ENCODE peak calls at places on chromosomes 12 and 14, in five cellular contexts. C, G, Q, M and I are unnamed samples.

GRCh38 chr12:46722737-46723136 is 103.1 kb downstream of the SLC38A4 start:
- DNase-seq in C (no peak), M (no peak), G (no peak), Q (no peak), I (no peak)

GRCh38 chr12:50246159-50246865 is 37.0 kb downstream of the LIMA1 start:
- DNase-seq in C (no peak), G (no peak), Q (no peak), M (no peak), I (no peak)

GRCh38 chr12:90954921-90955320 is at the start of gene CCER1:
- DNase-seq in M (no peak), Q (no peak), G (no peak), C (no peak), I (no peak)

GRCh38 chr14:61511558-61511924 is 183.8 kb upstream of the HIF1A start:
- DNase-seq in C (peak; percentile 13), M (no peak), Q (no peak), G (no peak), I (no peak)

GRCh38 chr12:47837190-47838171 is 17.8 kb upstream of the HDAC7 start:
- DNase-seq in G (peak; percentile 78), M (peak; percentile 70), Q (peak; percentile 44), C (peak; percentile 84), I (peak; percentile 60)

GRCh38 chr12:100672075-100672592 is 98.7 kb downstream of the GAS2L3 start:
- DNase-seq in G (peak; percentile 15), Q (peak; percentile 3), C (peak; percentile 23), M (peak; percentile 45), I (no peak)

GRCh38 chr14:74616507-74616906 is 4.5 kb upstream of the LTBP2 start:
- DNase-seq in Q (peak; percentile 14), G (no peak), C (no peak), M (no peak), I (no peak)

GRCh38 chr12:63440063-63440462 is 228.2 kb downstream of the DPY19L2 start:
- DNase-seq in M (no peak), C (no peak), G (no peak), Q (no peak), I (no peak)

GRCh38 chr12:63792333-63792732 is 12.6 kb downstream of the RXYLT1 start:
- DNase-seq in G (no peak), Q (no peak), C (no peak), M (no peak), I (no peak)

GRCh38 chr12:14948672-14949071 is 10.3 kb upstream of the ERP27 start:
- DNase-seq in G (peak; percentile 34), Q (peak; percentile 89), M (peak; percentile 26), C (peak; percentile 82), I (no peak)

GRCh38 chr12:131808744-131809371 is 19.3 kb upstream of the MMP17 start:
- DNase-seq in C (peak; percentile 68), G (peak; percentile 34), Q (no peak), M (no peak), I (no peak)

GRCh38 chr14:69101331-69101826 is 51.5 kb downstream of the DCAF5 start:
- DNase-seq in G (no peak), Q (peak; percentile 55), M (no peak), C (no peak), I (no peak)

DNA sequence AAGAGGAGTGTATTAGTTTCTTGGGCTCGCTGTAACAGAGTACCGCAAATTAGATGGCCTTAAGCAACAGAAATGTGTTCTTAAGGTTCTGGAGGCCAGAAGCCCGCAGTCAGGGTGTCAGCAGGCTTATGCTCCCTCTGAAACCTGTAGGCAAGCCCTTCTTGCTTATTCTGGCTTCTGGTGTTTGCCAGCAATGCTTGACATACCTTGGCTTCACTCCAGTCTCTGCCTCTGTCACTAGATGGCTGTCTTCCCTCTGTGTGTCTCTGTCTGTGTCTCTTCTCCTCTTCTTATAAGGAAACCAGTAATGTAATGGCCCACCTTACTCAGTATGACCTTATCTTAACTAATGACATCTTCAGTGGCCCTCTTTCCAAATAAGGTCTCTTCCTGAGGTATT is 85.1 kb downstream of the DERA start:
- DNase-seq in C (no peak), G (peak; percentile 38), M (no peak), Q (no peak), I (no peak)
- TF ChIP-seq CTCF in C (no peak), G (no peak), M (no peak), Q (no peak), I (no peak)

DNA sequence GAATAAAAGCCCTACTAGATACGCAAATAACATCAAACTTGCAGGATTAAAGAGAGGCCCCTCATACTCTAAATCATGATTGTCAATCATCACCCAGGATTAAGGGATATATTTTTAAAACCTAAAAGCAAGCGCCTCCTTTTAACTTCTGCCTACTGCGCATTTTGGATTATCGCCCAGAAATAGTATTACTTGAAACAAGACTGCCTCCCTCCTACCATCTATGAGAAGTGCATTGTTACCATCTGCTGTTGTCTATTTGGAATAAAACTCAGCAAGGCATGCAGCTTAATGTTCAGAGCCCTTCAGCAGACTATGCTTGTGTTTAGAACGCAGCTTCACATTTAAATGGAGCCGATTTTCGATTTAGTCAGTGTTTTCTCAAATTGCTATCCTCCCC is 79.6 kb downstream of the EXOC5 start:
- DNase-seq in G (no peak), Q (no peak), C (no peak), M (no peak), I (no peak)
- TF ChIP-seq CTCF in G (no peak), Q (no peak), C (no peak), M (no peak), I (peak; percentile 25)

DNA sequence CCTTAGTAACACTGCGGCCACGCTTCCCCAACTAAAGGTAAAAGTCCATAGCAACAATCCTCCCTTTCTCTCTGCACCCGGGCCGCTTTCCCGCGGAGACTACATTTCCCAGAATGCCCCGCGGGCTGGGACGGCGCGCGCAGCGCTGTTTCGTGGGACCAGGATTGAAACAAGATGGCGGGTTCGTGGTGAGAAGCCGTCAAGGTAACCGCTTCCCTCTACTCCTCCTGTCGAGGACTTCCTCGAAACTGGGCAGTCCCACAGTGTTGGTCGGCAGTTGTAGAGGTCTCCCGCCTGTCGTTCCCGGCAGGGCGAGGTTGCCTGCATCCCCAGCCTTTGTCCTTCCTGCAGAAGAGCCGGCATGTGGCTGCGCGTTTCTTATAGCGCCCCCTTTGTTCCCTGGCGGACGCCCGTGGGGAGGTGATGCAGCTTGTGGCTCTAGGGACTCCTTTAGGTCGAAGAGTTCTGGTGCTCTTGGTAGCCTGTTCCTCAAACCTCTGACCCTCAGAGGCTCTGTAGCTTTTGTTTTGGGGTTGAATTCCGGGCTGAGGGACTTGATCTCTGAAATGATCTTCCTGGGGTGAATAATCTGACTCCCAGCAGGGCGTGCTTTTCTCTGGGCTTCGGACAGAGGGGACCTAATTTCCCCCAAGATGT is at the start of gene MRPL42:
- DNase-seq in G (peak; percentile 94), C (peak; percentile 94), Q (peak; percentile 93), M (peak; percentile 93), I (peak; percentile 88)
- TF ChIP-seq CTCF in G (peak; percentile 67), C (peak; percentile 83), Q (peak; percentile 59), M (peak; percentile 60), I (peak; percentile 80)

GRCh38 chr14:22047105-22047504 is 373.5 kb upstream of the OR4E1 start:
- DNase-seq in M (peak; percentile 21), C (peak; percentile 40), Q (peak; percentile 57), G (no peak), I (no peak)
- TF ChIP-seq CTCF in M (no peak), C (peak; percentile 55), Q (peak; percentile 48), G (no peak), I (peak; percentile 71)